ENCODE peak calls at places on chromosomes 13 and 19, in ten cellular contexts. T is CD4-positive, alpha-beta T cell; G is CD14-positive monocyte; P is stimulated activated effector memory CD8-positive, alpha-beta T cell treated with anti-CD3 and anti-CD28 coated beads, Interleukin-12 subunit alpha, Interleukin-12 subunit beta, amount 100 ng/mL, for 72 hours; W is ascending aorta; D is fibroblast of lung; F is stimulated activated CD4-positive, alpha-beta T cell treated with anti-CD3 and anti-CD28 coated beads, Interleukin-2, amount 100 ng/mL, for 48 hours; N is activated T-cell treated with anti-CD3 and anti-CD28 coated beads, Interleukin-2, amount 50 U/mL, for 72 hours; L is CD8-positive, alpha-beta T cell; S is T-helper 17 cell. Z is an unnamed sample.

GRCh38 chr19:397941-398706 is 10.8 kb downstream of the C2CD4C start:
- DNase-seq in F (no peak), W (no peak), N (no peak), T (no peak), L (no peak), D (no peak), S (no peak), G (peak), P (no peak), Z (no peak)

GRCh38 chr13:112057736-112058518 is 9.0 kb upstream of the SOX1 start:
- DNase-seq in P (no peak), S (no peak), F (no peak), D (no peak), L (no peak), G (no peak), W (no peak), N (no peak), T (no peak), Z (no peak)

GRCh38 chr19:47729799-47730520 is 15.4 kb upstream of the NOP53 start:
- DNase-seq in T (no peak), D (peak), S (no peak), W (no peak), P (no peak), F (peak), G (no peak), L (peak), N (peak), Z (no peak)

GRCh38 chr13:48891586-48891985 is 84.1 kb upstream of the FNDC3A start:
- DNase-seq in N (no peak), F (no peak), G (peak), W (no peak), P (no peak), T (no peak), D (peak), S (no peak), L (no peak), Z (no peak)

GRCh38 chr13:73536865-73537264 is 478.1 kb downstream of the KLF5 start:
- DNase-seq in W (no peak), G (no peak), T (no peak), N (no peak), D (no peak), F (no peak), P (no peak), S (no peak), L (no peak), Z (no peak)

GRCh38 chr13:63880705-63881104 is 2465.1 kb upstream of the PCDH20 start:
- DNase-seq in L (no peak), G (no peak), P (no peak), W (no peak), N (no peak), S (no peak), T (no peak), F (no peak), D (no peak), Z (no peak)

GRCh38 chr19:44512326-44513298 is 12.3 kb upstream of the ZNF180 start:
- DNase-seq in L (no peak), P (no peak), S (no peak), W (no peak), N (peak), F (peak), T (no peak), G (no peak), D (peak), Z (no peak)

GRCh38 chr13:41648314-41648935 is 191.1 kb downstream of the RGCC start:
- DNase-seq in F (no peak), L (no peak), W (no peak), T (no peak), G (no peak), D (peak), N (no peak), P (no peak), S (no peak), Z (no peak)

GRCh38 chr19:6216996-6217751 is 62.6 kb downstream of the MLLT1 start:
- DNase-seq in L (no peak), P (no peak), T (no peak), F (no peak), D (peak), G (peak), N (no peak), W (no peak), S (no peak), Z (no peak)